ENCODE peak calls at places on chromosomes 3 and 15, in six cellular contexts. One of them, this sample, is unnamed.

GRCh38 chr3:155242342-155242741 is 51.1 kb downstream of the STRIT1 start:
- DNase-seq in Karpas-422: no peak
- DNase-seq in GM23248: peak; percentile 87
- DNase-seq in PC-9: no peak
- DNase-seq in GM23338: no peak
- DNase-seq in hepatocyte: no peak
- DNase-seq in this sample: no peak

GRCh38 chr15:40722354-40722753 is 27.4 kb downstream of the RAD51 start:
- DNase-seq in PC-9: no peak
- DNase-seq in hepatocyte: no peak
- DNase-seq in Karpas-422: no peak
- DNase-seq in GM23338: no peak
- DNase-seq in GM23248: no peak
- DNase-seq in this sample: no peak

GRCh38 chr3:38580450-38581382 is 68.8 kb downstream of the SCN5A start:
- DNase-seq in hepatocyte: no peak
- DNase-seq in PC-9: no peak
- DNase-seq in Karpas-422: no peak
- DNase-seq in GM23338: no peak
- DNase-seq in GM23248: no peak
- DNase-seq in this sample: no peak

GRCh38 chr15:51170882-51171577 is 76.3 kb upstream of the TNFAIP8L3 start:
- DNase-seq in hepatocyte: no peak
- DNase-seq in Karpas-422: no peak
- DNase-seq in GM23248: no peak
- DNase-seq in PC-9: no peak
- DNase-seq in GM23338: no peak
- DNase-seq in this sample: no peak

GRCh38 chr3:66452247-66453040 is 48.4 kb downstream of the LRIG1 start:
- DNase-seq in PC-9: no peak
- DNase-seq in GM23338: no peak
- DNase-seq in GM23248: no peak
- DNase-seq in Karpas-422: no peak
- DNase-seq in hepatocyte: no peak
- DNase-seq in this sample: no peak

GRCh38 chr3:123194552-123194951 is 7.2 kb upstream of the SEC22A start:
- DNase-seq in hepatocyte: peak; percentile 25
- DNase-seq in Karpas-422: peak; percentile 58
- DNase-seq in GM23338: peak; percentile 89
- DNase-seq in GM23248: no peak
- DNase-seq in PC-9: no peak
- DNase-seq in this sample: no peak

GRCh38 chr3:105827101-105827634 is 41.6 kb downstream of the CBLB start:
- DNase-seq in PC-9: no peak
- DNase-seq in GM23248: peak; percentile 47
- DNase-seq in hepatocyte: no peak
- DNase-seq in Karpas-422: peak; percentile 40
- DNase-seq in GM23338: no peak
- DNase-seq in this sample: no peak

GRCh38 chr3:133849346-133849745 is 43.7 kb downstream of the SRPRB start:
- DNase-seq in GM23248: no peak
- DNase-seq in hepatocyte: no peak
- DNase-seq in PC-9: no peak
- DNase-seq in Karpas-422: no peak
- DNase-seq in GM23338: no peak
- DNase-seq in this sample: no peak

GRCh38 chr15:76169013-76169412 is 109.2 kb downstream of the TMEM266 start:
- DNase-seq in GM23338: peak; percentile 64
- DNase-seq in PC-9: no peak
- DNase-seq in GM23248: peak; percentile 64
- DNase-seq in hepatocyte: no peak
- DNase-seq in Karpas-422: peak; percentile 76
- DNase-seq in this sample: peak; percentile 46

GRCh38 chr3:58683001-58683845 is 16.6 kb upstream of the FAM3D start:
- DNase-seq in GM23248: peak; percentile 44
- DNase-seq in hepatocyte: no peak
- DNase-seq in GM23338: no peak
- DNase-seq in Karpas-422: no peak
- DNase-seq in PC-9: no peak
- DNase-seq in this sample: no peak

GRCh38 chr3:69390771-69391170 is 4.9 kb upstream of the FRMD4B start:
- DNase-seq in GM23248: no peak
- DNase-seq in GM23338: no peak
- DNase-seq in Karpas-422: no peak
- DNase-seq in PC-9: no peak
- DNase-seq in hepatocyte: no peak
- DNase-seq in this sample: no peak

GRCh38 chr3:101813817-101814440 is 34.9 kb downstream of the NXPE3 start:
- DNase-seq in GM23248: peak; percentile 60
- DNase-seq in GM23338: peak; percentile 40
- DNase-seq in PC-9: no peak
- DNase-seq in Karpas-422: peak; percentile 70
- DNase-seq in hepatocyte: peak; percentile 50
- DNase-seq in this sample: peak; percentile 63

GRCh38 chr15:68592054-68592453 is 13.3 kb downstream of the CORO2B start:
- DNase-seq in hepatocyte: no peak
- DNase-seq in Karpas-422: no peak
- DNase-seq in GM23248: no peak
- DNase-seq in PC-9: no peak
- DNase-seq in GM23338: no peak
- DNase-seq in this sample: no peak

GRCh38 chr15:33278816-33279612 is 31.8 kb upstream of the RYR3 start:
- DNase-seq in GM23248: peak; percentile 93
- DNase-seq in PC-9: peak; percentile 70
- DNase-seq in Karpas-422: no peak
- DNase-seq in GM23338: peak; percentile 40
- DNase-seq in hepatocyte: peak; percentile 75
- DNase-seq in this sample: no peak

GRCh38 chr3:80606073-80606472 is 838.3 kb upstream of the ROBO1 start:
- DNase-seq in hepatocyte: no peak
- DNase-seq in GM23248: no peak
- DNase-seq in Karpas-422: peak; percentile 72
- DNase-seq in PC-9: no peak
- DNase-seq in GM23338: peak; percentile 37
- DNase-seq in this sample: no peak

GRCh38 chr15:47196057-47196456 is 521.2 kb upstream of the SEMA6D start:
- DNase-seq in hepatocyte: peak; percentile 90
- DNase-seq in GM23248: peak; percentile 88
- DNase-seq in GM23338: peak; percentile 90
- DNase-seq in Karpas-422: peak; percentile 88
- DNase-seq in PC-9: peak; percentile 57
- DNase-seq in this sample: peak; percentile 63

GRCh38 chr3:196341142-196341541 is 3.0 kb upstream of the TM4SF19 start:
- DNase-seq in PC-9: peak; percentile 34
- DNase-seq in GM23248: peak; percentile 60
- DNase-seq in GM23338: no peak
- DNase-seq in hepatocyte: no peak
- DNase-seq in Karpas-422: no peak
- DNase-seq in this sample: no peak

GRCh38 chr15:77507911-77508310 is 87.2 kb downstream of the HMG20A start:
- DNase-seq in Karpas-422: no peak
- DNase-seq in GM23338: no peak
- DNase-seq in hepatocyte: no peak
- DNase-seq in GM23248: peak; percentile 76
- DNase-seq in PC-9: peak; percentile 40
- DNase-seq in this sample: no peak

GRCh38 chr3:12175844-12176453 is 17.2 kb upstream of the TIMP4 start:
- DNase-seq in GM23338: peak; percentile 72
- DNase-seq in PC-9: peak; percentile 47
- DNase-seq in GM23248: peak; percentile 63
- DNase-seq in hepatocyte: peak; percentile 73
- DNase-seq in Karpas-422: peak; percentile 64
- DNase-seq in this sample: peak; percentile 27

GRCh38 chr15:38650384-38650783 is 85.8 kb upstream of the RASGRP1 start:
- DNase-seq in PC-9: no peak
- DNase-seq in GM23248: no peak
- DNase-seq in GM23338: peak; percentile 22
- DNase-seq in hepatocyte: no peak
- DNase-seq in Karpas-422: peak; percentile 89
- DNase-seq in this sample: peak; percentile 46

GRCh38 chr3:70108072-70108471 is 108.5 kb downstream of the SAMMSON start:
- DNase-seq in Karpas-422: peak; percentile 76
- DNase-seq in hepatocyte: peak; percentile 42
- DNase-seq in GM23248: peak; percentile 8
- DNase-seq in PC-9: no peak
- DNase-seq in GM23338: peak; percentile 87
- DNase-seq in this sample: peak; percentile 10

GRCh38 chr15:77461486-77461885 is 40.8 kb downstream of the HMG20A start:
- DNase-seq in PC-9: no peak
- DNase-seq in Karpas-422: no peak
- DNase-seq in GM23248: peak; percentile 25
- DNase-seq in GM23338: no peak
- DNase-seq in hepatocyte: no peak
- DNase-seq in this sample: no peak

GRCh38 chr3:49713336-49714105 is 6.0 kb downstream of the AMIGO3 start:
- DNase-seq in hepatocyte: no peak
- DNase-seq in PC-9: no peak
- DNase-seq in GM23338: no peak
- DNase-seq in GM23248: no peak
- DNase-seq in Karpas-422: no peak
- DNase-seq in this sample: no peak

GRCh38 chr3:143298886-143299535 is 179.4 kb downstream of the CHST2 start:
- DNase-seq in PC-9: no peak
- DNase-seq in GM23248: no peak
- DNase-seq in GM23338: no peak
- DNase-seq in hepatocyte: no peak
- DNase-seq in Karpas-422: peak; percentile 72
- DNase-seq in this sample: no peak
- H3K4me1 ChIP-seq in PC-9: no peaks in the 10 kb centered on the region
- H3K4me1 ChIP-seq in GM23248: peaks cover 12% of the 10 kb centered on the region
- H3K4me1 ChIP-seq in GM23338: peaks cover 5% of the 10 kb centered on the region
- H3K4me1 ChIP-seq in hepatocyte: no peaks in the 10 kb centered on the region
- H3K4me1 ChIP-seq in Karpas-422: peaks cover 100% of the 10 kb centered on the region
- H3K4me1 ChIP-seq in this sample: no peaks in the 10 kb centered on the region

DNA sequence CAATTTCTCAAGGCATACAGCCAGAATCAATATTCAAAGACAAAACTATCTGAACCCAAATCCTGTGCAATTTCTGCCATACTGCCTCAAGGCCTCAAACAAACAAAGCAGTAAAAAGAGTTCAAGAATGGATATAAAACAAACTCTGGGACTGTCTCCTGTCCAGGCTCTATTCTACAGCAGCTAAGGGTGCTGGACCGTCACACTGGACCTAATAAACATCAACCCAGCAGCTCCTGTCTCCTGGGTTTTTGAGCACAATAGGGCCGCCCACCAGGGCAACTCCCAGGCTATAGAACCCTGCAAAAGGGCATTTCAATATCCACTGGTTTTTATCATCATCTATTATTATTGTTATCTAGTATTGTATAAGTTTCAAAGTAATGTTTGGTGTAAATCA is 91.8 kb upstream of the KCNMB2 start:
- DNase-seq in GM23338: no peak
- DNase-seq in PC-9: no peak
- DNase-seq in Karpas-422: no peak
- DNase-seq in GM23248: no peak
- DNase-seq in hepatocyte: no peak
- DNase-seq in this sample: no peak
- H3K9me2 ChIP-seq in GM23338: no peaks in the 10 kb centered on the region
- H3K9me2 ChIP-seq in PC-9: no peaks in the 10 kb centered on the region
- H3K9me2 ChIP-seq in Karpas-422: no peaks in the 10 kb centered on the region
- H3K9me2 ChIP-seq in GM23248: no peaks in the 10 kb centered on the region
- H3K9me2 ChIP-seq in hepatocyte: no peaks in the 10 kb centered on the region
- H3K9me2 ChIP-seq in this sample: no peaks in the 10 kb centered on the region

GRCh38 chr3:29697989-29698388 is 417.1 kb downstream of the RBMS3 start:
- DNase-seq in PC-9: no peak
- DNase-seq in hepatocyte: no peak
- DNase-seq in Karpas-422: no peak
- DNase-seq in GM23338: no peak
- DNase-seq in GM23248: peak; percentile 80
- DNase-seq in this sample: no peak
- H3K4me1 ChIP-seq in PC-9: peaks cover 28% of the 10 kb centered on the region
- H3K4me1 ChIP-seq in hepatocyte: peaks cover 20% of the 10 kb centered on the region
- H3K4me1 ChIP-seq in Karpas-422: no peaks in the 10 kb centered on the region
- H3K4me1 ChIP-seq in GM23338: peaks cover 24% of the 10 kb centered on the region
- H3K4me1 ChIP-seq in GM23248: peaks cover 62% of the 10 kb centered on the region
- H3K4me1 ChIP-seq in this sample: no peaks in the 10 kb centered on the region

GRCh38 chr15:80777137-80777536 is 2.0 kb upstream of the CEMIP start:
- DNase-seq in PC-9: peak; percentile 64
- DNase-seq in GM23338: no peak
- DNase-seq in GM23248: peak; percentile 96
- DNase-seq in hepatocyte: peak; percentile 35
- DNase-seq in Karpas-422: no peak
- DNase-seq in this sample: no peak
- H3K9me2 ChIP-seq in PC-9: no peaks in the 10 kb centered on the region
- H3K9me2 ChIP-seq in GM23338: no peaks in the 10 kb centered on the region
- H3K9me2 ChIP-seq in GM23248: no peaks in the 10 kb centered on the region
- H3K9me2 ChIP-seq in hepatocyte: no peaks in the 10 kb centered on the region
- H3K9me2 ChIP-seq in Karpas-422: no peaks in the 10 kb centered on the region
- H3K9me2 ChIP-seq in this sample: no peaks in the 10 kb centered on the region

DNA sequence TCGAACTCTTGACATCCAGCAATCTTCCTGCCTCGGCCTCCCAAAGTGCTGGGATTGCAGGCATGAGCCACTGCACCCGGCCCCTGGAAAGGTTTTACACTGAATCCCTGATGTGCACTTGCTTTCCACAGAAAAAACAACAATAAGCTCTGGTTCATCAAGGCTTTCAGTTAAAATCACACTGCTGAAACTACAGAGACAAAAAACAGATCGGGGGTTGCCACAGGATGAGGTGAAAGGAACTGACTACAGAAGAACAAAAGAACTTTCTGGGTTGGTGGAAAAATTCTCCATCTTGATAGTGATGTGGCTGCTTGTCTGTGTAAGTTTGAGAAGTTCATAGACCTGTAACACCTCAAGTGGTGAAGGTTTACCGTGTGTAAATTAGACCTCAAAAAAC is 2.9 kb downstream of the RAB43 start:
- DNase-seq in GM23248: no peak
- DNase-seq in Karpas-422: no peak
- DNase-seq in GM23338: no peak
- DNase-seq in PC-9: no peak
- DNase-seq in hepatocyte: no peak
- DNase-seq in this sample: peak; percentile 48
- H3K4me1 ChIP-seq in GM23248: no peaks in the 10 kb centered on the region
- H3K4me1 ChIP-seq in Karpas-422: peaks cover 40% of the 10 kb centered on the region
- H3K4me1 ChIP-seq in GM23338: peaks cover 59% of the 10 kb centered on the region
- H3K4me1 ChIP-seq in PC-9: peaks cover 17% of the 10 kb centered on the region
- H3K4me1 ChIP-seq in hepatocyte: peaks cover 39% of the 10 kb centered on the region
- H3K4me1 ChIP-seq in this sample: peaks cover 63% of the 10 kb centered on the region

DNA sequence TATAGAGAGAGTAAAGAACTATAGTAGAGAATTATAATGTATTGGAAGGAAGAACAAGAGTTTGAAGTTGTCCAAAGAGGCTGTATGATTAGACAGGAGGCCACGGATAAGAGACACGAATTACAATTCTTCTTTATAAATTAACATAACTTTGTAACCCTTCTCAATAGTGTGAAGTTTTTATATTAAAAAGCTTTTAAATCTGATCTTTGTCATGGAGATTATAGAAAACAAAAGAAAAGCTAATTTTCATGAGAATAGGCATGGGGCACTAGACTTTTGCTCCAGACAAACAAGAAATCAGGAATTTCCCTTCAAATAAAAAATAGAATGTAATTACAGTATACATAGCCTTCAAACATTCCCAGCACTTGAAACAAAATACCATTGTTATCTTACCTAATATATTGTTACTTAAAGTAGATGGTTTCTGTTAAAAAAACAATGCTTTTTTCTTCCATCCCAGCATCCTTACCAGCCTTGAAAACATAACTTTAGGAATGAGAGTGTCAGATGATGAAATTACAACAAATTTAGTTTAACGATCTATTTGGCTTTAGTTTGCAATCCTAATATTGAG is 432.6 kb upstream of the ARHGEF26 start:
- DNase-seq in Karpas-422: no peak
- DNase-seq in GM23338: no peak
- DNase-seq in hepatocyte: no peak
- DNase-seq in PC-9: no peak
- DNase-seq in GM23248: no peak
- DNase-seq in this sample: no peak
- H3K9me2 ChIP-seq in Karpas-422: no peaks in the 10 kb centered on the region
- H3K9me2 ChIP-seq in GM23338: no peaks in the 10 kb centered on the region
- H3K9me2 ChIP-seq in hepatocyte: no peaks in the 10 kb centered on the region
- H3K9me2 ChIP-seq in PC-9: no peaks in the 10 kb centered on the region
- H3K9me2 ChIP-seq in GM23248: no peaks in the 10 kb centered on the region
- H3K9me2 ChIP-seq in this sample: no peaks in the 10 kb centered on the region